ENCODE peak calls at places on chromosome 7, in eight cellular contexts. P, R, K, O, G, M, W and B are unnamed samples.

GRCh38 chr7:55342216-55342871 is 22.8 kb upstream of the LANCL2 start:
- DNase-seq in P (no peak), R (no peak), K (no peak), O (no peak), G (no peak), M (no peak), W (no peak), B (no peak)

GRCh38 chr7:21923663-21924062 is 22.0 kb downstream of the CDCA7L start:
- DNase-seq in P (no peak), R (no peak), K (no peak), O (no peak), G (peak), M (no peak), W (no peak), B (no peak)

GRCh38 chr7:124791876-124792446 is 26.4 kb upstream of the GPR37 start:
- DNase-seq in P (no peak), R (no peak), K (no peak), O (no peak), G (peak), M (no peak), W (no peak), B (no peak)

GRCh38 chr7:47988496-47989386 is 9.3 kb upstream of the HUS1 start:
- DNase-seq in P (no peak), R (no peak), K (peak), O (no peak), G (no peak), M (no peak), W (no peak), B (no peak)

GRCh38 chr7:149625339-149625946 is 127.8 kb upstream of the ZNF746 start:
- DNase-seq in P (peak), R (no peak), K (peak), O (peak), G (peak), M (peak), W (peak), B (peak)

GRCh38 chr7:102223175-102223574 is 63.5 kb upstream of the SH2B2 start:
- DNase-seq in P (no peak), R (no peak), K (no peak), O (no peak), G (no peak), M (peak), W (no peak), B (no peak)

GRCh38 chr7:122300607-122301079 is 3.9 kb downstream of the FEZF1 start:
- DNase-seq in P (no peak), R (no peak), K (no peak), O (no peak), G (no peak), M (no peak), W (no peak), B (no peak)

GRCh38 chr7:73830872-73831655 is at the start of gene CLDN4:
- DNase-seq in P (no peak), R (no peak), K (no peak), O (no peak), G (peak), M (no peak), W (no peak), B (no peak)

GRCh38 chr7:112864380-112864779 is 74.2 kb upstream of the TMEM168 start:
- DNase-seq in P (no peak), R (no peak), K (no peak), O (no peak), G (no peak), M (no peak), W (no peak), B (no peak)

GRCh38 chr7:131538071-131538790 is 18.2 kb downstream of the PODXL start:
- DNase-seq in P (no peak), R (no peak), K (no peak), O (peak), G (peak), M (no peak), W (no peak), B (no peak)

GRCh38 chr7:963236-964078 is 9.0 kb upstream of the ADAP1 start:
- DNase-seq in P (peak), R (no peak), K (no peak), O (no peak), G (no peak), M (no peak), W (no peak), B (no peak)

GRCh38 chr7:84159435-84159834 is 35.2 kb downstream of the SEMA3A start:
- DNase-seq in P (no peak), R (no peak), K (no peak), O (no peak), G (no peak), M (no peak), W (no peak), B (no peak)

GRCh38 chr7:27955011-27955410 is 215.0 kb downstream of the TAX1BP1 start:
- DNase-seq in P (no peak), R (no peak), K (no peak), O (no peak), G (no peak), M (no peak), W (no peak), B (no peak)

GRCh38 chr7:151431768-151432311 is 8.1 kb downstream of the CRYGN start:
- DNase-seq in P (no peak), R (no peak), K (no peak), O (no peak), G (no peak), M (no peak), W (no peak), B (no peak)

GRCh38 chr7:127396184-127396583 is 3.7 kb upstream of the ZNF800 start:
- DNase-seq in P (peak), R (no peak), K (peak), O (no peak), G (no peak), M (peak), W (peak), B (no peak)

GRCh38 chr7:36735172-36735571 is 10.9 kb upstream of the AOAH start:
- DNase-seq in P (no peak), R (no peak), K (no peak), O (no peak), G (no peak), M (no peak), W (no peak), B (no peak)

GRCh38 chr7:101363734-101364374 is 1.2 kb downstream of the COL26A1 start:
- DNase-seq in P (peak), R (peak), K (peak), O (peak), G (peak), M (peak), W (peak), B (peak)

GRCh38 chr7:76292206-76292573 is 10.3 kb upstream of the HSPB1 start:
- DNase-seq in P (no peak), R (no peak), K (no peak), O (no peak), G (no peak), M (no peak), W (no peak), B (no peak)